ENCODE peak calls at places on chromosome 12, in four cellular contexts. Z is prostate gland, L is body of pancreas, K is heart right ventricle. E is an unnamed sample.

GRCh38 chr12:42729532-42729895 is 140.0 kb upstream of the PRICKLE1 start:
- DNase-seq in Z (peak; percentile 25), L (no peak), K (no peak), E (no peak)

GRCh38 chr12:77120695-77121094 is 55.3 kb upstream of the E2F7 start:
- DNase-seq in K (no peak), Z (no peak), L (no peak), E (no peak)

GRCh38 chr12:47824198-47824597 is 4.5 kb upstream of the HDAC7 start:
- DNase-seq in K (no peak), L (no peak), Z (no peak), E (no peak)

GRCh38 chr12:76236640-76237039 is 111.6 kb downstream of the BBS10 start:
- DNase-seq in Z (no peak), K (no peak), L (no peak), E (no peak)

GRCh38 chr12:22275847-22276246 is 58.7 kb downstream of the ST8SIA1 start:
- DNase-seq in K (peak; percentile 75), L (peak; percentile 73), Z (peak; percentile 58), E (peak; percentile 66)

GRCh38 chr12:48542300-48542928 is 17.0 kb downstream of the OR8S1 start:
- DNase-seq in Z (no peak), K (peak; percentile 19), L (peak; percentile 10), E (no peak)

GRCh38 chr12:15688202-15688736 is 100.9 kb downstream of the EPS8 start:
- DNase-seq in L (peak; percentile 81), K (peak; percentile 61), Z (no peak), E (peak; percentile 86)

GRCh38 chr12:122389677-122390076 is 32.8 kb downstream of the CLIP1 start:
- DNase-seq in Z (no peak), K (peak; percentile 23), L (no peak), E (no peak)

GRCh38 chr12:120230326-120230973 is 29.5 kb upstream of the RPLP0 start:
- DNase-seq in L (peak; percentile 68), Z (peak; percentile 44), K (peak; percentile 64), E (peak; percentile 89)

GRCh38 chr12:75705749-75706719 is 194.6 kb upstream of the KRR1 start:
- DNase-seq in K (peak; percentile 26), L (peak; percentile 49), Z (no peak), E (no peak)

GRCh38 chr12:98483621-98484455 is 31.6 kb upstream of the TMPO start:
- DNase-seq in L (peak; percentile 95), K (no peak), Z (no peak), E (no peak)

GRCh38 chr12:50276068-50276467 is 7.3 kb downstream of the LIMA1 start:
- DNase-seq in Z (no peak), L (no peak), K (no peak), E (no peak)

GRCh38 chr12:92802906-92803305 is 100.1 kb downstream of the PLEKHG7 start:
- DNase-seq in K (no peak), Z (no peak), L (no peak), E (no peak)

GRCh38 chr12:10721654-10722501 is 1.2 kb downstream of the YBX3 start:
- DNase-seq in K (peak; percentile 82), L (peak; percentile 98), Z (peak; percentile 96), E (peak; percentile 92)

GRCh38 chr12:27866382-27867101 is 86.5 kb upstream of the MANSC4 start:
- DNase-seq in Z (no peak), L (no peak), K (no peak), E (no peak)

GRCh38 chr12:132153501-132154340 is 9.5 kb downstream of the NOC4L start:
- DNase-seq in Z (peak; percentile 38), L (peak; percentile 64), K (peak; percentile 63), E (no peak)

GRCh38 chr12:132154941-132155770 is 10.9 kb downstream of the NOC4L start:
- DNase-seq in Z (no peak), K (peak; percentile 6), L (no peak), E (no peak)

GRCh38 chr12:132152921-132153321 is 8.7 kb downstream of the NOC4L start:
- DNase-seq in Z (no peak), L (no peak), K (peak; percentile 10), E (no peak)

GRCh38 chr12:132156145-132156709 is 12.0 kb downstream of the NOC4L start:
- DNase-seq in L (no peak), K (no peak), Z (no peak), E (no peak)

GRCh38 chr12:132154341-132154761 is 10.1 kb downstream of the NOC4L start:
- DNase-seq in L (no peak), K (peak; percentile 14), Z (no peak), E (no peak)
- H3K4me3 ChIP-seq in L (no peak overlapping the region), K (no peak overlapping the region), Z (no peak overlapping the region), E (peak overlapping the region; percentile 55)

DNA sequence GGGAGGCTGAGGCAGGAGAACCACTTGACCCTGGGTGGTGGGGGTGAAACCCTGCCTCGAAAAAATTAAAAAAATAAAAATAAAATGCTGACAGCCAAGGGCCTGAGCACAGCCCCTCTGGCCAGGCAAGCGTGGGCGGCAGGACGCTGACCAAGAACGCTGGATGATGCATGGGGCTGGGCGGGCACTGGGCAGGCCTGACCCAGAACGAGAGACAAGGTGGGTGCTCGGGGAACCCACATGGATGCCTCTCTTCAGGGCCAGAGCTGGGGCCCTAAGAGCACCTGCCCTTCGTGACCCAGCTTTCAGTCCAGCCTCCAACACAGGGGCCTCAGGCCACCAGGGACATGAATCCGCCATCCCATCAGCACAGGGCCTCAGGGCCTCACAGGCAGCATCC is 11.3 kb downstream of the GALNT9 start:
- DNase-seq in Z (no peak), K (peak; percentile 3), L (no peak), E (no peak)
- H3K9me3 ChIP-seq in Z (no peaks in the 10 kb centered on the region), K (no peaks in the 10 kb centered on the region), L (no peaks in the 10 kb centered on the region), E (no peaks in the 10 kb centered on the region)

DNA sequence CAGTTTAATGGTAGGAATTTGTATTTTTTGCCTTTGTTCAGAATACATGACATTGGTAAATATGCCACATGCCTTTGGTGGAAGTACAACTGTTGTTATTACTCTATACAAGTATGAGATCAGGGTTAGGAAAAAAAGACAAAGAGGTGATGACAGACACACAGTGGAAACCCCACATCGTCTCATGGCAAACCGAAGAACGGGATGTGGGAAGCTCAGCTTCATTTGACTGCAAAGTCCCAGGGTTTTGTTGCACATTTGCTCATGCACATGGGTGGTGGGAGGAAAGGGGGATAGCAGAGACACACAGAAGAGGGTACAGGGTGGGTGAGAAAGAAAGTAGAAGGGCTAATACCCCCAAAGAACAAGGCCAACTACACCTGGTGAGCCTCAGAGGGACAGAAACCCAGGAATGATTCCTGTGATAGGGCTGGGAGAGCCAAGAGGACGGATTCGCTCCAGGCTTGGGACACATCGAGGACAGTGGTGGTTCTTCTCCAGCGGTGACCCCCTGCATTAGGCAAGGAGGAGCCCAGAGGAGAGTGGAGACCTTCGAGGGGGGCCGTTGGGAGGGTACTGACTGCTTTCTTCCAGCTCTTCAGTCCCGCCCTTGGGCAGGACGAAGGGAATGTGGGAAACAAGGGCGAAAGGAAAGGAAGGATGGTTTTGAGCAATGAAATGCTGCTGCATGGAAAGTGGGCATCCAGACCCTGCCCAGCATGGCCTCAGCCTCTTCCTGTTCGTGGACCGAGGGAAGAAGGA is 8.1 kb downstream of the VAMP1 start:
- DNase-seq in L (no peak), K (no peak), Z (no peak), E (no peak)
- H3K4me1 ChIP-seq in L (no peaks in the 10 kb centered on the region), K (peaks cover 11% of the 10 kb centered on the region), Z (no peaks in the 10 kb centered on the region), E (no peaks in the 10 kb centered on the region)

GRCh38 chr12:3203713-3204112 is 126.5 kb downstream of the TSPAN9 start:
- DNase-seq in Z (no peak), L (no peak), K (no peak), E (no peak)
- H3K4me3 ChIP-seq in Z (no peak overlapping the region), L (no peak overlapping the region), K (peak overlapping the region; percentile 8), E (no peak overlapping the region)

GRCh38 chr12:34602213-34602940 is 580.1 kb downstream of the ALG10 start:
- DNase-seq in Z (no peak), K (no peak), L (no peak), E (no peak)

GRCh38 chr12:34604631-34605509 is 582.6 kb downstream of the ALG10 start:
- DNase-seq in Z (no peak), L (no peak), K (no peak), E (no peak)

GRCh38 chr12:34601689-34602088 is 579.4 kb downstream of the ALG10 start:
- DNase-seq in Z (no peak), L (no peak), K (no peak), E (no peak)

GRCh38 chr12:34604227-34604626 is 581.9 kb downstream of the ALG10 start:
- DNase-seq in L (no peak), K (no peak), Z (no peak), E (no peak)

DNA sequence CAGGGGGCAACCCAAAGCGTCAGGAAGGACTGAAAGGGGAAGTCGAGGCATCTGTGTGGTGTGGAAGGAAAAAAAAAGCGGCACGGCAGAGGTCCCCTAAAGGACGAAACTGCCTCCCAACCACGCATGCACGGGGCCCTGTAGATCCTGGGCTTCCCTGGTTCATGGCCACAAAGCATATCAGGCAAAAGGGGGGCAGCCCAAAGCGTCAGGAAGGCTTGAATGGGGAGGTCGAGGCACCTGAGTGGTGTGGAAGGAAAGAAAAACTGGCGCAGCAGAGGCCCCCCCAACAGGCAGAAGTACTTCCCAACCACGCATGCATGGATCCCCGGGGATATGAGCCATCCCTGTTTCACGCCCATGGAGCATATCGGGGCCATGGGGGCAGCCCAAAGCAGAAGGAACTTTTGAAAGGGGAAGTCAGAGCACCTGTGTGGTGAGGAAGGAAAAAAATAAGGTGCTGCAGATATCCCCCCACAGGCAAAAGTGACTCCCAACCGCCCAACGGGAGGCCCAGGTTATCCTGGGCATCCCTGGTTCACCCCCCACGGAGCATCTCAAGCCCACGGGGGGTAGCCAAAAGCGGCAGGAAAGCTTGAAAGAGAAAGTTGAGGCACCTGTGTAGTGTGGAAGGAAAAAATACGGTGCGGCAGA is 581.2 kb downstream of the ALG10 start:
- DNase-seq in L (no peak), K (no peak), Z (no peak), E (no peak)
- H3K9me3 ChIP-seq in L (no peaks in the 10 kb centered on the region), K (no peaks in the 10 kb centered on the region), Z (no peaks in the 10 kb centered on the region), E (peaks cover 20% of the 10 kb centered on the region)

GRCh38 chr12:64616221-64616620 is 5.9 kb downstream of the RASSF3 start:
- DNase-seq in L (no peak), K (no peak), Z (no peak), E (peak; percentile 67)
- H3K4me1 ChIP-seq in L (peaks cover 40% of the 10 kb centered on the region), K (peaks cover 54% of the 10 kb centered on the region), Z (no peaks in the 10 kb centered on the region), E (peaks cover 12% of the 10 kb centered on the region)

DNA sequence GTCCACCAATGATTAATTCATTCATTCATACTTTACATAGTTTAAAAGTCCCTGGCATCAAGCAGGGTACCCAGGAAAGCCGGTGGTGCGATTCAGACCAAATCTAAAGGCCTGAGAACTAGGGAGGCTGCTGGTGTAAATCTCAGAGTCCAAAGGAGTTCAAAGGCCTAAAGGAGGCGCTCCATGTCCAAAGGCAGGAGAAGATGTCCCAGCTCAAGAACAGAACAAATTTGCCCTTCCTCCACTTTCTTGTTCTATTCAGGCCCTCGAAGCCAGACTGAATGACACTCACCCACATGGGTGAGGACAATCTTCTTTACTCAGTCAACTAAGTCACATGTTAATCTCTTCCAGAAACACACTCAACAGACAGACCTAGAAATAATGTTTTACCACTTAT is 64.2 kb downstream of the ANKS1B start:
- DNase-seq in K (no peak), Z (no peak), L (no peak), E (no peak)
- H3K4me3 ChIP-seq in K (no peak overlapping the region), Z (no peak overlapping the region), L (no peak overlapping the region), E (no peak overlapping the region)

GRCh38 chr12:34363050-34363673 is 340.9 kb downstream of the ALG10 start:
- DNase-seq in L (no peak), K (no peak), Z (no peak), E (no peak)
- H3K9me3 ChIP-seq in L (no peaks in the 10 kb centered on the region), K (no peaks in the 10 kb centered on the region), Z (no peaks in the 10 kb centered on the region), E (peaks cover 2% of the 10 kb centered on the region)